ENCODE peak calls at places on chromosomes 16 and 17, in six cellular contexts. N is adrenal gland, Y is HL-60, U is psoas muscle, J is cardiac fibroblast, O is GM12865. R is an unnamed sample.

GRCh38 chr16:88923926-88924833 is 52.8 kb downstream of the CBFA2T3 start:
- DNase-seq in N (peak), Y (no peak), U (no peak), J (no peak), O (no peak), R (no peak)

GRCh38 chr16:15775209-15775608 is 81.6 kb downstream of the MYH11 start:
- DNase-seq in N (no peak), Y (no peak), U (no peak), J (no peak), O (peak), R (no peak)

GRCh38 chr16:31486036-31486435 is 3.1 kb downstream of the SLC5A2 start:
- DNase-seq in N (no peak), Y (no peak), U (peak), J (no peak), O (no peak), R (no peak)

GRCh38 chr16:9002042-9002441 is 38.3 kb upstream of the USP7 start:
- DNase-seq in N (no peak), Y (no peak), U (no peak), J (no peak), O (no peak), R (no peak)

GRCh38 chr17:81285179-81285878 is 9.8 kb downstream of the SLC38A10 start:
- DNase-seq in N (peak), Y (peak), U (peak), J (peak), O (peak), R (no peak)

GRCh38 chr16:13118091-13118490 is 216.7 kb downstream of the SHISA9 start:
- DNase-seq in N (no peak), Y (no peak), U (no peak), J (no peak), O (no peak), R (no peak)

GRCh38 chr16:70692481-70693203 is 6.8 kb upstream of the MTSS2 start:
- DNase-seq in N (no peak), Y (no peak), U (peak), J (no peak), O (no peak), R (no peak)

GRCh38 chr17:4901648-4902344 is 1.1 kb downstream of the CHRNE start:
- DNase-seq in N (no peak), Y (peak), U (peak), J (no peak), O (no peak), R (no peak)

GRCh38 chr17:82772026-82772425 is 20.2 kb downstream of the TBCD start:
- DNase-seq in N (no peak), Y (no peak), U (peak), J (peak), O (no peak), R (no peak)

GRCh38 chr17:32269377-32269776 is 3.7 kb downstream of the RHBDL3 start:
- DNase-seq in N (no peak), Y (no peak), U (no peak), J (no peak), O (no peak), R (no peak)

GRCh38 chr16:48949636-48950035 is 332.0 kb downstream of the CBLN1 start:
- DNase-seq in N (no peak), Y (no peak), U (no peak), J (peak), O (peak), R (no peak)

GRCh38 chr16:11016524-11016988 is 72.2 kb downstream of the CLEC16A start:
- DNase-seq in N (no peak), Y (no peak), U (no peak), J (no peak), O (no peak), R (no peak)

GRCh38 chr17:59498421-59499307 is 66.7 kb upstream of the DHX40 start:
- DNase-seq in N (no peak), Y (no peak), U (no peak), J (peak), O (no peak), R (no peak)

GRCh38 chr16:65012357-65012756 is 109.5 kb downstream of the CDH11 start:
- DNase-seq in N (no peak), Y (no peak), U (no peak), J (no peak), O (no peak), R (no peak)

GRCh38 chr17:82287849-82288601 is 14.5 kb upstream of the CSNK1D start:
- DNase-seq in N (peak), Y (peak), U (peak), J (peak), O (no peak), R (no peak)

GRCh38 chr17:71900830-71901229 is 220.0 kb upstream of the SOX9 start:
- DNase-seq in N (no peak), Y (no peak), U (no peak), J (no peak), O (no peak), R (no peak)

GRCh38 chr16:88589441-88589840 is 19.2 kb downstream of the ZC3H18 start:
- DNase-seq in N (no peak), Y (no peak), U (peak), J (no peak), O (no peak), R (no peak)

GRCh38 chr17:61470530-61471136 is 18.4 kb downstream of the TBX4 start:
- DNase-seq in N (no peak), Y (no peak), U (no peak), J (no peak), O (no peak), R (no peak)

GRCh38 chr16:73046484-73047214 is 1.3 kb downstream of the ZFHX3 start:
- DNase-seq in N (no peak), Y (no peak), U (no peak), J (no peak), O (no peak), R (no peak)

GRCh38 chr17:57288034-57288752 is 31.9 kb downstream of the MSI2 start:
- DNase-seq in N (no peak), Y (no peak), U (peak), J (peak), O (no peak), R (no peak)

GRCh38 chr16:74603848-74604247 is 3.1 kb downstream of the GLG1 start:
- DNase-seq in N (no peak), Y (no peak), U (no peak), J (peak), O (no peak), R (no peak)

GRCh38 chr16:87562201-87562600 is 40.1 kb upstream of the JPH3 start:
- DNase-seq in N (no peak), Y (no peak), U (no peak), J (no peak), O (no peak), R (no peak)

GRCh38 chr17:79837888-79838540 is 1.2 kb downstream of the CBX4 start:
- DNase-seq in N (peak), Y (peak), U (no peak), J (no peak), O (peak), R (no peak)

GRCh38 chr16:20681821-20682736 is 15.4 kb downstream of the ACSM1 start:
- DNase-seq in N (no peak), Y (no peak), U (no peak), J (no peak), O (no peak), R (no peak)
- H3K4me3 ChIP-seq in N (no peak), Y (no peak), U (no peak), J (no peak), O (no peak), R (no peak)

GRCh38 chr16:1330260-1330914 is 3.1 kb upstream of the BAIAP3 start:
- DNase-seq in N (no peak), Y (no peak), U (no peak), J (no peak), O (peak), R (no peak)
- TF ChIP-seq CTCF in N (peak), Y (peak), U (peak), J (peak), O (peak), R (peak)

GRCh38 chr16:3389663-3390338 is 11.0 kb downstream of the ZSCAN32 start:
- DNase-seq in N (no peak), Y (peak), U (no peak), J (no peak), O (no peak), R (no peak)

GRCh38 chr16:3383045-3383448 is 17.8 kb downstream of the ZSCAN32 start:
- DNase-seq in N (no peak), Y (no peak), U (no peak), J (no peak), O (no peak), R (no peak)

GRCh38 chr16:3388325-3388724 is 12.5 kb downstream of the ZSCAN32 start:
- DNase-seq in N (no peak), Y (no peak), U (no peak), J (no peak), O (no peak), R (no peak)
- H3K4me3 ChIP-seq in N (no peak), Y (no peak), U (no peak), J (no peak), O (no peak), R (no peak)

GRCh38 chr17:49036270-49036626 is 39.1 kb downstream of the IGF2BP1 start:
- DNase-seq in N (no peak), Y (no peak), U (no peak), J (no peak), O (no peak), R (no peak)
- TF ChIP-seq CTCF in N (no peak), Y (no peak), U (no peak), J (no peak), O (no peak), R (no peak)

GRCh38 chr17:75077490-75078096 is 10.2 kb upstream of the SLC16A5 start:
- DNase-seq in N (peak), Y (peak), U (peak), J (peak), O (peak), R (no peak)

GRCh38 chr17:75079023-75079373 is 8.8 kb upstream of the SLC16A5 start:
- DNase-seq in N (no peak), Y (no peak), U (no peak), J (no peak), O (no peak), R (no peak)

GRCh38 chr17:75075597-75076253 is 12.0 kb upstream of the SLC16A5 start:
- DNase-seq in N (no peak), Y (no peak), U (no peak), J (no peak), O (no peak), R (no peak)

GRCh38 chr17:75078097-75079022 is 9.4 kb upstream of the SLC16A5 start:
- DNase-seq in N (peak), Y (no peak), U (no peak), J (peak), O (peak), R (no peak)

DNA sequence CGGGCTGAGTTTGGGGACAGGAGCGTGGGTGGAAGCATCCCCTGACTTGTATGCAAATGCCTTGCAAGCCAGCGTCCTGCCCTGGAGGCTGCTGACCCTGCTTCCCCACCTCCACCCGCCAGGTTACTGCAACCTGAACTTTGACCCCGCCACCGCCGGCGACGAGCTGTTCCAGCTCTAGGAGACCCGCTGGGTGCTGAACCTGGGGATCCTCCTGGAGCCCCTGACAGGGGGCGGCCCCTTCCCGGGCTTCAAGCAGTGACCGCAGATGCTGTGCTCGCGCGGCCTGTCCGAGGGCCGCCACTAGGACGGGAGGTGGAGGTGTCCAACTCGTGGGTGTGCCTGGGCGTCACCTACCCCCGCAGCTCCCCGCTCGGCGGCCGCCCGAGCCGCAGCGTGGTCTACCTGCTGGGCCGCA is 10.7 kb upstream of the SLC16A5 start:
- DNase-seq in N (no peak), Y (no peak), U (no peak), J (no peak), O (no peak), R (no peak)
- H3K4me3 ChIP-seq in N (peak), Y (no peak), U (peak), J (no peak), O (peak), R (peak)

GRCh38 chr17:68302666-68303065 is 11.4 kb downstream of the ARSG start:
- DNase-seq in N (no peak), Y (no peak), U (no peak), J (no peak), O (no peak), R (no peak)
- TF ChIP-seq CTCF in N (no peak), Y (no peak), U (no peak), J (no peak), O (no peak), R (no peak)

GRCh38 chr17:29039764-29040598 is 3.0 kb upstream of the PIPOX start:
- DNase-seq in N (no peak), Y (no peak), U (no peak), J (peak), O (no peak), R (no peak)

GRCh38 chr17:29043539-29044165 is 711 bp downstream of the PIPOX start:
- DNase-seq in N (no peak), Y (peak), U (no peak), J (no peak), O (no peak), R (peak)

GRCh38 chr17:29042679-29043538 is at the start of gene PIPOX:
- DNase-seq in N (peak), Y (no peak), U (no peak), J (peak), O (peak), R (no peak)

GRCh38 chr17:29041091-29041490 is 1.9 kb upstream of the PIPOX start:
- DNase-seq in N (no peak), Y (no peak), U (no peak), J (no peak), O (no peak), R (no peak)

GRCh38 chr17:29042026-29042678 is 789 bp upstream of the PIPOX start:
- DNase-seq in N (no peak), Y (no peak), U (no peak), J (no peak), O (no peak), R (no peak)
- H3K4me3 ChIP-seq in N (no peak), Y (no peak), U (no peak), J (no peak), O (no peak), R (no peak)

GRCh38 chr16:50422926-50423325 is 54.1 kb upstream of the BRD7 start:
- DNase-seq in N (no peak), Y (no peak), U (no peak), J (no peak), O (no peak), R (no peak)
- TF ChIP-seq CTCF in N (no peak), Y (no peak), U (no peak), J (no peak), O (no peak), R (no peak)

R was measured in GM12864.